ENCODE peak calls at places on chromosomes 6 and 20, in four cellular contexts. S is heart left ventricle, U is pancreas, C is left lung. Y is an unnamed sample.

GRCh38 chr6:158762787-158763439 is 56.3 kb downstream of the EZR start:
- DNase-seq in S (no peak), U (no peak), C (no peak), Y (no peak)

GRCh38 chr6:79111549-79111948 is 33.5 kb upstream of the PHIP start:
- DNase-seq in S (no peak), U (no peak), C (no peak), Y (no peak)

GRCh38 chr6:27518881-27519795 is 46.2 kb upstream of the ZNF184 start:
- DNase-seq in S (peak; percentile 50), U (peak; percentile 37), C (peak; percentile 82), Y (peak; percentile 77)

GRCh38 chr6:85390775-85391174 is 59.1 kb upstream of the NT5E start:
- DNase-seq in S (no peak), U (no peak), C (no peak), Y (no peak)

GRCh38 chr6:27062755-27063154 is 184.7 kb upstream of the PRSS16 start:
- DNase-seq in S (no peak), U (no peak), C (no peak), Y (no peak)

GRCh38 chr20:38658879-38659612 is 57.4 kb downstream of the ARHGAP40 start:
- DNase-seq in S (no peak), U (no peak), C (no peak), Y (no peak)

GRCh38 chr20:61678437-61678836 is 387.2 kb downstream of the TAF4 start:
- DNase-seq in S (no peak), U (no peak), C (no peak), Y (no peak)

GRCh38 chr20:52724586-52724985 is 247.6 kb upstream of the TSHZ2 start:
- DNase-seq in S (no peak), U (no peak), C (no peak), Y (no peak)

GRCh38 chr20:10131612-10132345 is 86.9 kb upstream of the SNAP25 start:
- DNase-seq in S (peak; percentile 65), U (peak; percentile 78), C (no peak), Y (no peak)

GRCh38 chr6:42137192-42137753 is 5.1 kb downstream of the C6orf132 start:
- DNase-seq in S (no peak), U (no peak), C (no peak), Y (no peak)

GRCh38 chr6:84892666-84893065 is 128.3 kb upstream of the TBX18 start:
- DNase-seq in S (no peak), U (no peak), C (no peak), Y (peak; percentile 38)

GRCh38 chr20:49482173-49482572 is 295 bp downstream of the KCNB1 start:
- DNase-seq in S (no peak), U (no peak), C (no peak), Y (no peak)

GRCh38 chr6:31497595-31498476 is at the start of gene MICB:
- DNase-seq in S (peak; percentile 73), U (peak; percentile 77), C (peak; percentile 90), Y (no peak)

GRCh38 chr6:125112934-125113333 is 40.6 kb upstream of the TPD52L1 start:
- DNase-seq in S (no peak), U (no peak), C (no peak), Y (no peak)

GRCh38 chr6:136582702-136583471 is 32.7 kb upstream of the MAP7 start:
- DNase-seq in S (no peak), U (no peak), C (no peak), Y (peak; percentile 83)

GRCh38 chr6:167469655-167470054 is 144.8 kb downstream of the TTLL2 start:
- DNase-seq in S (peak; percentile 47), U (no peak), C (no peak), Y (no peak)

GRCh38 chr6:13303668-13304017 is 24.7 kb downstream of the TBC1D7 start:
- DNase-seq in S (peak; percentile 85), U (peak; percentile 39), C (no peak), Y (no peak)

GRCh38 chr6:168188974-168189678 is 110.1 kb upstream of the FRMD1 start:
- DNase-seq in S (no peak), U (no peak), C (no peak), Y (no peak)

GRCh38 chr20:57092112-57092899 is 174.1 kb downstream of the BMP7 start:
- DNase-seq in S (peak; percentile 37), U (peak; percentile 55), C (peak; percentile 85), Y (no peak)

GRCh38 chr20:329851-330232 is 4.5 kb downstream of the SOX12 start:
- DNase-seq in S (no peak), U (no peak), C (no peak), Y (no peak)

GRCh38 chr20:20360464-20360863 is 7.4 kb upstream of the INSM1 start:
- DNase-seq in S (no peak), U (no peak), C (no peak), Y (peak; percentile 20)

GRCh38 chr6:135323202-135323668 is 142.1 kb downstream of the MYB start:
- DNase-seq in S (no peak), U (no peak), C (no peak), Y (no peak)

GRCh38 chr20:54122189-54122588 is 51.6 kb downstream of the CYP24A1 start:
- DNase-seq in S (no peak), U (no peak), C (no peak), Y (no peak)

GRCh38 chr6:149478631-149479314 is 6.0 kb downstream of the ZC3H12D start:
- DNase-seq in S (no peak), U (no peak), C (no peak), Y (no peak)

GRCh38 chr20:37011147-37011546 is 59.6 kb upstream of the SAMHD1 start:
- DNase-seq in S (no peak), U (no peak), C (no peak), Y (no peak)

GRCh38 chr20:37007898-37008649 is 56.6 kb upstream of the SAMHD1 start:
- DNase-seq in S (no peak), U (no peak), C (no peak), Y (no peak)
- TF ChIP-seq CTCF in S (no peak), U (no peak), C (no peak), Y (peak; percentile 28)

GRCh38 chr20:21515300-21516179 is 1.7 kb upstream of the NKX2-2 start:
- DNase-seq in S (no peak), U (no peak), C (peak; percentile 50), Y (no peak)

GRCh38 chr20:21514553-21515251 is 838 bp upstream of the NKX2-2 start:
- DNase-seq in S (no peak), U (no peak), C (peak; percentile 60), Y (no peak)

GRCh38 chr20:21512634-21513180 is 1.2 kb downstream of the NKX2-2 start:
- DNase-seq in S (no peak), U (no peak), C (peak; percentile 69), Y (no peak)

GRCh38 chr20:21513181-21513663 is 642 bp downstream of the NKX2-2 start:
- DNase-seq in S (no peak), U (no peak), C (peak; percentile 65), Y (no peak)

DNA sequence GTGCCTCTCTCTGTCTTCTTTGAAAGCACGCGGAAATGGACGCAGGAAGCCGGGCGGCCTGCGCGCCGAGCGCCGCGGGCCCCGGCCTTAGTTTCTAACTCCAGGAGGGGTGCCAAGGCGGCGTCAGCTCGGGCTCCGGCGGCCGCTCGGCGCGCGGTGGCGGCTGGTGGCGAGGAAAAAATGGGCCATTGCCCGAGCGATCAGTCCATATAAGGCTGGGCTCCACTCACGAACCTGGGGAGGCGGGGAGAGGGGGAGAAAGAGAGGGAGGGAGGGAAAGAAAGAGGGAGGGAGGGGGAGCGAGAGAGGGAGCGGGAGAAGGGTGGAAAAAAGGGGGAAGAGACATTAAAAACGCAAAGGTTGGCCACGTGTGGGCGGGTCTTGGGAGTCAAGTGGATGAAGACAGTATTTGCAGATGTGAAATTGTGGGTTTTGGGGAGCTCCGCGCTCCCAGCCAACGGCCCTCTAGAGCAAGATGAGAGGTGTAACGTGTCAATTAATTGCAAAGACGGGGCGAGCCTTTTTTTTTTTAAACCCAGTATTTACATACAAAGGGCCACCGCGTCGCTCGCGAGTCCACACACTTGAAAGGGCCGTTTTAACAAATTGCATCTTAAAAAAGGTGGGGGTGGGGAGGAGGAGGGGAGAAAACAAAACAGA is at the start of gene NKX2-2:
- DNase-seq in S (no peak), U (no peak), C (peak; percentile 57), Y (no peak)
- H3K4me3 ChIP-seq in S (peak within 1 kb of the TSS; percentile 24), U (peak within 1 kb of the TSS; percentile 25), C (no peak within 1 kb of the TSS), Y (no peak within 1 kb of the TSS)

GRCh38 chr6:7085911-7086310 is 21.9 kb upstream of the RREB1 start:
- DNase-seq in S (peak; percentile 28), U (peak; percentile 55), C (no peak), Y (no peak)

GRCh38 chr6:7087491-7087979 is 20.2 kb upstream of the RREB1 start:
- DNase-seq in S (no peak), U (no peak), C (no peak), Y (no peak)

GRCh38 chr6:7086488-7086887 is 21.3 kb upstream of the RREB1 start:
- DNase-seq in S (peak; percentile 29), U (no peak), C (no peak), Y (no peak)

GRCh38 chr6:7088076-7088742 is 19.6 kb upstream of the RREB1 start:
- DNase-seq in S (no peak), U (no peak), C (no peak), Y (no peak)

DNA sequence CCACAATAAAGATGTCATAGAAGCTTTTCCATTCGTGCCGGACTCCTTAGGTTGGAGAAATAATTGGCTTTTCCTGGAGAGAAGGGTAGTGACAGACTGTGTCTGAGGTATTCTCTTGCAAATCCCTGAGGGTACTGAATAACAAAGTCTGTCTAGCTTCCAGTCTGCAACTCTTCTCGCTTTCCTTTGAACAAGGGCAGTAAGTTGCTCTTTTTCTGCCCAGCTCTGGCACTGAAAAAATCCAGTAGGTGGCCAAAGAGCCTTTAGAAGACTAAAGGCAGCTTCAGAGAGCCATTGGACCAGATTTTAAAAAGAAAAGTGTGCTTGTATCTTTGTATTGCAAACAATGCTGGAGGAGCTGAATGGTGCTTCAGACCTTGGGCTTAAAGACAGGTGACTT is 20.7 kb upstream of the RREB1 start:
- DNase-seq in S (no peak), U (no peak), C (no peak), Y (no peak)
- TF ChIP-seq CTCF in S (no peak), U (no peak), C (no peak), Y (peak; percentile 41)

GRCh38 chr20:3146732-3147341 is 12.8 kb downstream of the FASTKD5 start:
- DNase-seq in S (no peak), U (no peak), C (no peak), Y (no peak)

DNA sequence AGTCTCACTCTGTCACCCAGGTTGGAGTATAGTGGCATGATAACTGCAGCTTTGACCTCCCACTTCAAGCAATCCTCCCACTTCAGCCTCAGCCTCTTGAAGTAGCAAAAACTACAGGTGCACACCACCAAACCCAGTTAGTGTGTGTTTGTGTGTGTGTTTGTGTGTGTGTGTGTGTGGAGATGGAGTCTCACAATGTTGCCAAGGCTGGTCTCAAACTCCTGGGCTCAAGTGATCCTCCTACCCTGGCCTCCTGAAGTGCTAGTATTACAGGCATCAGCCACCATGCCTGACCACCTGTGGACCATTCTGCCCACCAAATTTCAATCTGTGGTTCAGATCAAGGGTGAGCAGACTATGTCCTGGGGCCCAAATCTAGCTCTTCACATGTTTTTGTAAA is 8.8 kb downstream of the FASTKD5 start:
- DNase-seq in S (no peak), U (no peak), C (no peak), Y (no peak)
- H3K4me3 ChIP-seq in S (no peak overlapping the region), U (no peak overlapping the region), C (no peak overlapping the region), Y (no peak overlapping the region)

GRCh38 chr6:64012351-64013060 is 376.9 kb downstream of the PHF3 start:
- DNase-seq in S (no peak), U (no peak), C (no peak), Y (no peak)
- TF ChIP-seq CTCF in S (peak; percentile 33), U (peak; percentile 15), C (peak; percentile 43), Y (peak; percentile 21)

GRCh38 chr6:155419161-155419560 is 36.5 kb downstream of the NOX3 start:
- DNase-seq in S (no peak), U (no peak), C (no peak), Y (peak; percentile 17)
- H3K4me3 ChIP-seq in S (no peak overlapping the region), U (no peak overlapping the region), C (no peak overlapping the region), Y (no peak overlapping the region)

Y was measured in AG09309.